ENCODE peak calls at places on chromosomes 13 and 19, in seven cellular contexts. One of them, this sample, is unnamed.

GRCh38 chr19:7848779-7849457 is 18.9 kb downstream of the EVI5L start:
- DNase-seq in GM12878: no peak
- DNase-seq in H1: no peak
- DNase-seq in breast epithelium: no peak
- DNase-seq in prostate gland: no peak
- DNase-seq in GM23338: no peak
- DNase-seq in spleen: no peak
- DNase-seq in this sample: peak; percentile 6

GRCh38 chr19:46674416-46675178 is 13.6 kb upstream of the DACT3 start:
- DNase-seq in GM12878: no peak
- DNase-seq in H1: peak; percentile 84
- DNase-seq in breast epithelium: no peak
- DNase-seq in prostate gland: no peak
- DNase-seq in GM23338: peak; percentile 93
- DNase-seq in spleen: no peak
- DNase-seq in this sample: no peak

GRCh38 chr19:19205416-19206410 is 2.5 kb upstream of the NR2C2AP start:
- DNase-seq in GM12878: no peak
- DNase-seq in H1: no peak
- DNase-seq in breast epithelium: no peak
- DNase-seq in prostate gland: no peak
- DNase-seq in GM23338: no peak
- DNase-seq in spleen: no peak
- DNase-seq in this sample: no peak

GRCh38 chr19:46202872-46203860 is 26.4 kb upstream of the IGFL1 start:
- DNase-seq in GM12878: no peak
- DNase-seq in H1: no peak
- DNase-seq in breast epithelium: no peak
- DNase-seq in prostate gland: no peak
- DNase-seq in GM23338: no peak
- DNase-seq in spleen: no peak
- DNase-seq in this sample: no peak

GRCh38 chr13:112730157-112730671 is 40.4 kb downstream of the ATP11A start:
- DNase-seq in GM12878: no peak
- DNase-seq in H1: no peak
- DNase-seq in breast epithelium: no peak
- DNase-seq in prostate gland: no peak
- DNase-seq in GM23338: no peak
- DNase-seq in spleen: peak; percentile 54
- DNase-seq in this sample: no peak

GRCh38 chr19:41734156-41734555 is 21.2 kb upstream of the CEACAM6 start:
- DNase-seq in GM12878: no peak
- DNase-seq in H1: no peak
- DNase-seq in breast epithelium: no peak
- DNase-seq in prostate gland: no peak
- DNase-seq in GM23338: no peak
- DNase-seq in spleen: no peak
- DNase-seq in this sample: no peak

GRCh38 chr19:646798-647565 is 7.3 kb downstream of the FGF22 start:
- DNase-seq in GM12878: no peak
- DNase-seq in H1: no peak
- DNase-seq in breast epithelium: no peak
- DNase-seq in prostate gland: no peak
- DNase-seq in GM23338: no peak
- DNase-seq in spleen: peak; percentile 72
- DNase-seq in this sample: no peak

GRCh38 chr19:33683881-33684549 is 62.3 kb downstream of the CHST8 start:
- DNase-seq in GM12878: no peak
- DNase-seq in H1: peak; percentile 89
- DNase-seq in breast epithelium: peak; percentile 72
- DNase-seq in prostate gland: peak; percentile 45
- DNase-seq in GM23338: peak; percentile 91
- DNase-seq in spleen: peak; percentile 76
- DNase-seq in this sample: no peak

GRCh38 chr19:50897191-50897607 is 14.0 kb downstream of the KLK4 start:
- DNase-seq in GM12878: peak; percentile 59
- DNase-seq in H1: no peak
- DNase-seq in breast epithelium: no peak
- DNase-seq in prostate gland: no peak
- DNase-seq in GM23338: no peak
- DNase-seq in spleen: no peak
- DNase-seq in this sample: no peak

GRCh38 chr19:56217039-56217949 is 15.2 kb downstream of the ZSCAN5C start:
- DNase-seq in GM12878: no peak
- DNase-seq in H1: peak; percentile 79
- DNase-seq in breast epithelium: no peak
- DNase-seq in prostate gland: peak; percentile 24
- DNase-seq in GM23338: peak; percentile 77
- DNase-seq in spleen: no peak
- DNase-seq in this sample: no peak

GRCh38 chr13:80508031-80508430 is 167.1 kb upstream of the SPRY2 start:
- DNase-seq in GM12878: no peak
- DNase-seq in H1: no peak
- DNase-seq in breast epithelium: no peak
- DNase-seq in prostate gland: no peak
- DNase-seq in GM23338: no peak
- DNase-seq in spleen: no peak
- DNase-seq in this sample: no peak

GRCh38 chr19:54612428-54612827 is 17.9 kb upstream of the LILRB1 start:
- DNase-seq in GM12878: no peak
- DNase-seq in H1: no peak
- DNase-seq in breast epithelium: no peak
- DNase-seq in prostate gland: no peak
- DNase-seq in GM23338: no peak
- DNase-seq in spleen: no peak
- DNase-seq in this sample: no peak

GRCh38 chr13:27006519-27007161 is 165.0 kb downstream of the USP12 start:
- DNase-seq in GM12878: no peak
- DNase-seq in H1: peak; percentile 68
- DNase-seq in breast epithelium: no peak
- DNase-seq in prostate gland: no peak
- DNase-seq in GM23338: peak; percentile 55
- DNase-seq in spleen: peak; percentile 75
- DNase-seq in this sample: peak; percentile 55

GRCh38 chr19:44807162-44807561 is 1.7 kb upstream of the BCAM start:
- DNase-seq in GM12878: no peak
- DNase-seq in H1: no peak
- DNase-seq in breast epithelium: peak; percentile 84
- DNase-seq in prostate gland: peak; percentile 92
- DNase-seq in GM23338: peak; percentile 32
- DNase-seq in spleen: no peak
- DNase-seq in this sample: peak; percentile 72

GRCh38 chr13:29428310-29428991 is 167.0 kb downstream of the SLC7A1 start:
- DNase-seq in GM12878: no peak
- DNase-seq in H1: peak; percentile 71
- DNase-seq in breast epithelium: no peak
- DNase-seq in prostate gland: peak; percentile 11
- DNase-seq in GM23338: peak; percentile 87
- DNase-seq in spleen: no peak
- DNase-seq in this sample: no peak

GRCh38 chr19:41863209-41863931 is 3.3 kb downstream of the RPS19 start:
- DNase-seq in GM12878: no peak
- DNase-seq in H1: no peak
- DNase-seq in breast epithelium: no peak
- DNase-seq in prostate gland: no peak
- DNase-seq in GM23338: no peak
- DNase-seq in spleen: no peak
- DNase-seq in this sample: no peak

GRCh38 chr13:108597943-108598342 is 31.5 kb upstream of the MYO16 start:
- DNase-seq in GM12878: no peak
- DNase-seq in H1: no peak
- DNase-seq in breast epithelium: no peak
- DNase-seq in prostate gland: no peak
- DNase-seq in GM23338: no peak
- DNase-seq in spleen: no peak
- DNase-seq in this sample: no peak

GRCh38 chr13:45296259-45296658 is 44.7 kb downstream of the TPT1 start:
- DNase-seq in GM12878: no peak
- DNase-seq in H1: no peak
- DNase-seq in breast epithelium: no peak
- DNase-seq in prostate gland: no peak
- DNase-seq in GM23338: no peak
- DNase-seq in spleen: no peak
- DNase-seq in this sample: no peak

GRCh38 chr19:4371898-4372629 is 28.3 kb downstream of the SH3GL1 start:
- DNase-seq in GM12878: no peak
- DNase-seq in H1: peak; percentile 43
- DNase-seq in breast epithelium: no peak
- DNase-seq in prostate gland: no peak
- DNase-seq in GM23338: no peak
- DNase-seq in spleen: no peak
- DNase-seq in this sample: no peak

GRCh38 chr13:30607908-30608307 is 9.8 kb upstream of the USPL1 start:
- DNase-seq in GM12878: peak; percentile 85
- DNase-seq in H1: no peak
- DNase-seq in breast epithelium: no peak
- DNase-seq in prostate gland: no peak
- DNase-seq in GM23338: no peak
- DNase-seq in spleen: no peak
- DNase-seq in this sample: peak; percentile 57

GRCh38 chr13:111219306-111219705 is 101.1 kb upstream of the TEX29 start:
- DNase-seq in GM12878: no peak
- DNase-seq in H1: no peak
- DNase-seq in breast epithelium: no peak
- DNase-seq in prostate gland: no peak
- DNase-seq in GM23338: no peak
- DNase-seq in spleen: no peak
- DNase-seq in this sample: no peak
- TF ChIP-seq POLR2AphosphoS5 in GM12878: no peak
- TF ChIP-seq POLR2AphosphoS5 in H1: no peak
- TF ChIP-seq POLR2AphosphoS5 in breast epithelium: no peak
- TF ChIP-seq POLR2AphosphoS5 in prostate gland: peak; percentile 29
- TF ChIP-seq POLR2AphosphoS5 in GM23338: no peak
- TF ChIP-seq POLR2AphosphoS5 in spleen: no peak
- TF ChIP-seq POLR2AphosphoS5 in this sample: no peak

GRCh38 chr13:25168800-25169199 is 3.3 kb downstream of the AMER2 start:
- DNase-seq in GM12878: no peak
- DNase-seq in H1: no peak
- DNase-seq in breast epithelium: no peak
- DNase-seq in prostate gland: no peak
- DNase-seq in GM23338: no peak
- DNase-seq in spleen: no peak
- DNase-seq in this sample: no peak

GRCh38 chr13:25171170-25171516 is 945 bp downstream of the AMER2 start:
- DNase-seq in GM12878: no peak
- DNase-seq in H1: no peak
- DNase-seq in breast epithelium: no peak
- DNase-seq in prostate gland: no peak
- DNase-seq in GM23338: no peak
- DNase-seq in spleen: no peak
- DNase-seq in this sample: no peak

GRCh38 chr13:25170554-25171107 is 1.5 kb downstream of the AMER2 start:
- DNase-seq in GM12878: no peak
- DNase-seq in H1: peak; percentile 73
- DNase-seq in breast epithelium: no peak
- DNase-seq in prostate gland: no peak
- DNase-seq in GM23338: peak; percentile 56
- DNase-seq in spleen: no peak
- DNase-seq in this sample: no peak

GRCh38 chr13:25169356-25169755 is 2.7 kb downstream of the AMER2 start:
- DNase-seq in GM12878: no peak
- DNase-seq in H1: no peak
- DNase-seq in breast epithelium: no peak
- DNase-seq in prostate gland: no peak
- DNase-seq in GM23338: no peak
- DNase-seq in spleen: no peak
- DNase-seq in this sample: no peak

DNA sequence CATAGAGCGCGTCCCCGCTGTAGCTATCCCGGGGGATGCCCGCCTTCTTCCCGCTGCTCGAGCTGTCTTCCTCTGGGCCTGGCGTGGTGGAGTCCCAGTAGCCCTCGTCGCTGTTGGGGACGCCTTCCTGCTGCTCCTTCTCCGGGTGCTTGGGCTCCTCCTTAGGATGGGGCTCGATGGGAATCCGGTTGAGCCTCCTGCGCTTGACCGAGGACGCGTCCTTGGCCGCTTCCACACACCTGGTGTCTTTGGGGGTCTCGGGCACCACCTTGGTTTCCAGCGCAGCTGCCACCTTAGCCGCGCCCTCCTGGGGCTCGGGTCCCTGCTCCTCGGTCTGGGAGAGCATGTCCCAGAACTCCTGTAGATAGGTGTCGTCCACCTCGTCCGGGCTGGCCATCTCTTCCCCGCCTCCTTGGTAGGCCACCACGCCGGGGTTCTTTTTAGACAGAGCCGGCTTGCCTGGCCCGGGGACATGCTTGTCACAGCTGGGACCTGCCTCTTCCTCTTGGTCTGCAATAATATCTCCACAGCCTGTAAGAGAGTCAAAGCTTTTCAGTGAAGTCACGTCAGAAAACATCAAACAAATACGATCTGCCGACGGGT is 2.0 kb downstream of the AMER2 start:
- DNase-seq in GM12878: no peak
- DNase-seq in H1: no peak
- DNase-seq in breast epithelium: no peak
- DNase-seq in prostate gland: no peak
- DNase-seq in GM23338: no peak
- DNase-seq in spleen: no peak
- DNase-seq in this sample: no peak
- H3K4me3 ChIP-seq in GM12878: no peak overlapping the region
- H3K4me3 ChIP-seq in H1: peak overlapping the region; percentile 53
- H3K4me3 ChIP-seq in breast epithelium: no peak overlapping the region
- H3K4me3 ChIP-seq in prostate gland: peak overlapping the region; percentile 34
- H3K4me3 ChIP-seq in GM23338: peak overlapping the region; percentile 75
- H3K4me3 ChIP-seq in spleen: no peak overlapping the region
- H3K4me3 ChIP-seq in this sample: no peak overlapping the region

GRCh38 chr19:15249912-15250634 is 17.8 kb upstream of the EPHX3 start:
- DNase-seq in GM12878: no peak
- DNase-seq in H1: no peak
- DNase-seq in breast epithelium: no peak
- DNase-seq in prostate gland: no peak
- DNase-seq in GM23338: no peak
- DNase-seq in spleen: no peak
- DNase-seq in this sample: no peak
- TF ChIP-seq POLR2AphosphoS5 in GM12878: no peak
- TF ChIP-seq POLR2AphosphoS5 in H1: no peak
- TF ChIP-seq POLR2AphosphoS5 in breast epithelium: no peak
- TF ChIP-seq POLR2AphosphoS5 in prostate gland: no peak
- TF ChIP-seq POLR2AphosphoS5 in GM23338: no peak
- TF ChIP-seq POLR2AphosphoS5 in spleen: peak; percentile 42
- TF ChIP-seq POLR2AphosphoS5 in this sample: no peak

DNA sequence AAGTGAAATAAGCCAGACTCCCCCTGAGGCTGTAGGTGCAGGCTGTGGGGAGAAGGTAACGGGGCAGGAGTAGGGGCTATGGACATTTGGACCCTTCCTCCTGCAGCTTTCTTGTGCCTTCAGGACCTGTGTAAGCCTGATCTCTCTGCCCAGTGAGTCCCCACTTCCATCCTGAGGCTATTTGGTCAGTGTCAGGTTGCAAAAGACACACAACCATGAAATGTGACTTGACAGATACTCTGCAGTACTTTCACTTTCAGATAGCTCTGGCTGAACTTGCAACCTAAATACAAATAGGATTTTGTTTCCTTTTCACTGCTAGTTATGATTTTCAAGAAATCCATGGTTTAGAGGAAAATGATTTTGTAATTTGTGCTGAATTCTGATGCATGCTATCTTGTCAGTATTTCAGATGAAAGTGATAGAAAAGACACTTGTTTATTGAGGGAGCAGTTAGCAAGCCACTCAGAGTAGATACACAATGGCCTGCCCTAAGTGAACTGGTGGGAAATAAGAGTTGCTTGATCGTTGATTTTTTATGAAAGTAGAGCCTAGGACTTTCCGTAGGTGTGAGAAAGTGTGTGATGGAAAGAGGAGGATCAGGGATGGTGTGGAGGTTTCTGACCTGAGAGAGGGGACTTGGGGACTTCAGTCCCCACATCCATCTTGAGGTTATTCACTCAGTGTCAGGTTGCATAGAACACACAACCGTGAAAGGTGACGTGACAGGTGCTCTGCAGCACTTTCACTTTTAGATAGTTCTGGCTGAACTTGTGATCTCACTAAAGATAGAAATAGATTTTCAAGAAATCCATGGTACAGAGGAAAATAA is 18.0 kb upstream of the EID2 start:
- DNase-seq in GM12878: peak; percentile 41
- DNase-seq in H1: no peak
- DNase-seq in breast epithelium: no peak
- DNase-seq in prostate gland: peak; percentile 30
- DNase-seq in GM23338: no peak
- DNase-seq in spleen: no peak
- DNase-seq in this sample: no peak
- H3K4me3 ChIP-seq in GM12878: peak overlapping the region; percentile 52
- H3K4me3 ChIP-seq in H1: no peak overlapping the region
- H3K4me3 ChIP-seq in breast epithelium: peak overlapping the region; percentile 37
- H3K4me3 ChIP-seq in prostate gland: no peak overlapping the region
- H3K4me3 ChIP-seq in GM23338: no peak overlapping the region
- H3K4me3 ChIP-seq in spleen: no peak overlapping the region
- H3K4me3 ChIP-seq in this sample: no peak overlapping the region

This sample was measured in transverse colon.